ENCODE peak calls at places on chromosome 3, in ten cellular contexts. T, H, K, V, M, B, E, U, F and O are unnamed samples.

GRCh38 chr3:1191061-1191460 is 98.2 kb downstream of the CNTN6 start:
- DNase-seq in U (no peak), T (peak), H (peak), E (no peak), B (no peak), K (no peak), F (no peak), V (no peak), M (no peak), O (no peak)

GRCh38 chr3:60917136-60917535 is 334.1 kb downstream of the FHIT start:
- DNase-seq in T (no peak), V (no peak), K (no peak), B (no peak), M (no peak), U (no peak), H (no peak), E (no peak), F (no peak), O (no peak)

GRCh38 chr3:127673191-127674098 is 693 bp downstream of the ABTB1 start:
- DNase-seq in H (peak), V (peak), K (no peak), F (peak), E (peak), T (peak), U (peak), B (peak), M (peak), O (peak)

GRCh38 chr3:11254876-11255275 is 17.3 kb upstream of the ATG7 start:
- DNase-seq in E (no peak), U (no peak), F (no peak), B (no peak), H (no peak), M (no peak), K (no peak), V (no peak), T (no peak), O (no peak)

GRCh38 chr3:112136959-112137693 is 4.1 kb upstream of the GCSAM start:
- DNase-seq in U (no peak), H (peak), K (no peak), B (no peak), M (no peak), F (peak), V (no peak), T (peak), E (peak), O (no peak)

GRCh38 chr3:50170689-50171088 is 15.6 kb downstream of the SEMA3F start:
- DNase-seq in T (peak), V (no peak), M (no peak), E (no peak), F (no peak), U (no peak), K (no peak), B (no peak), H (peak), O (no peak)

GRCh38 chr3:73805435-73805834 is 180.7 kb upstream of the PDZRN3 start:
- DNase-seq in B (no peak), U (no peak), E (no peak), V (no peak), H (no peak), T (no peak), K (peak), M (no peak), F (no peak), O (no peak)

GRCh38 chr3:185490241-185490640 is 8.6 kb downstream of the TMEM41A start:
- DNase-seq in M (no peak), V (no peak), E (no peak), F (no peak), T (no peak), H (no peak), K (no peak), B (no peak), U (no peak), O (no peak)

GRCh38 chr3:66428733-66429132 is 72.1 kb downstream of the LRIG1 start:
- DNase-seq in E (no peak), T (peak), B (no peak), V (no peak), K (peak), M (no peak), U (no peak), F (peak), H (peak), O (no peak)

GRCh38 chr3:128070898-128071591 is 18.8 kb downstream of the SEC61A1 start:
- DNase-seq in K (no peak), V (no peak), U (no peak), B (no peak), T (no peak), F (no peak), M (no peak), E (no peak), H (no peak), O (no peak)

GRCh38 chr3:69855436-69856162 is 116.3 kb downstream of the MITF start:
- DNase-seq in U (no peak), B (no peak), F (peak), M (no peak), E (no peak), H (peak), T (peak), K (no peak), V (no peak), O (no peak)

GRCh38 chr3:38586546-38587520 is 62.7 kb downstream of the SCN5A start:
- DNase-seq in V (no peak), B (no peak), T (no peak), H (no peak), M (no peak), U (no peak), F (no peak), K (no peak), E (no peak), O (no peak)

GRCh38 chr3:117524890-117525289 is 815.3 kb downstream of the TUSC7 start:
- DNase-seq in M (no peak), T (peak), E (no peak), B (no peak), H (peak), F (no peak), U (no peak), K (no peak), V (no peak), O (no peak)

GRCh38 chr3:57158813-57159678 is 6.1 kb downstream of the IL17RD start:
- DNase-seq in B (no peak), E (no peak), K (no peak), T (no peak), H (peak), M (no peak), V (no peak), F (no peak), U (no peak), O (no peak)

GRCh38 chr3:46670000-46670890 is 23.2 kb downstream of the ALS2CL start:
- DNase-seq in U (no peak), F (no peak), H (no peak), K (no peak), E (no peak), V (peak), B (no peak), M (no peak), T (no peak), O (no peak)

GRCh38 chr3:99498544-99499234 is 139.7 kb upstream of the COL8A1 start:
- DNase-seq in B (no peak), K (no peak), F (no peak), E (no peak), V (no peak), T (peak), M (no peak), H (peak), U (no peak), O (no peak)

GRCh38 chr3:146380052-146380451 is 89.3 kb downstream of the PLSCR2 start:
- DNase-seq in V (no peak), K (no peak), B (no peak), M (no peak), F (no peak), E (no peak), T (no peak), U (no peak), H (no peak), O (no peak)

GRCh38 chr3:194582196-194582905 is 50.9 kb downstream of the TMEM44 start:
- DNase-seq in M (no peak), T (no peak), B (no peak), V (no peak), H (no peak), U (no peak), K (no peak), E (no peak), F (no peak), O (no peak)

GRCh38 chr3:48018841-48019240 is 2.6 kb upstream of the MAP4 start:
- DNase-seq in H (peak), E (no peak), T (peak), U (no peak), K (no peak), M (no peak), F (no peak), V (no peak), B (no peak), O (no peak)

GRCh38 chr3:14300721-14301377 is 101.6 kb upstream of the SLC6A6 start:
- DNase-seq in T (no peak), M (no peak), F (no peak), K (peak), B (no peak), H (no peak), E (no peak), U (no peak), V (no peak), O (no peak)

GRCh38 chr3:23611737-23612295 is 193.9 kb upstream of the UBE2E1 start:
- DNase-seq in E (no peak), M (no peak), T (peak), U (no peak), H (peak), B (no peak), V (no peak), F (peak), K (no peak), O (no peak)

GRCh38 chr3:55662683-55663082 is 175.6 kb upstream of the WNT5A start:
- DNase-seq in T (peak), F (no peak), H (peak), V (no peak), B (no peak), E (no peak), K (no peak), U (no peak), M (no peak), O (no peak)

GRCh38 chr3:155657161-155657560 is 87.7 kb downstream of the PLCH1 start:
- DNase-seq in E (no peak), F (no peak), H (no peak), M (no peak), B (no peak), T (no peak), K (no peak), V (no peak), U (no peak), O (no peak)

GRCh38 chr3:74268753-74269152 is 345.7 kb downstream of the CNTN3 start:
- DNase-seq in V (no peak), F (no peak), T (peak), K (no peak), E (no peak), M (no peak), B (no peak), U (no peak), H (no peak), O (no peak)

GRCh38 chr3:129278439-129278969 is at the start of gene HMCES:
- DNase-seq in M (peak), U (peak), V (peak), T (peak), H (peak), F (peak), E (peak), K (peak), B (peak), O (peak)

GRCh38 chr3:71309342-71309741 is 274.2 kb downstream of the FOXP1 start:
- DNase-seq in E (peak), U (no peak), B (no peak), M (peak), H (no peak), V (no peak), F (no peak), K (no peak), T (no peak), O (no peak)

GRCh38 chr3:144557515-144557914 is 585.9 kb downstream of the DIPK2A start:
- DNase-seq in T (no peak), E (no peak), V (no peak), H (no peak), B (no peak), F (no peak), U (no peak), K (no peak), M (no peak), O (no peak)

GRCh38 chr3:46624976-46625490 is 12.7 kb downstream of the FAM240A start:
- DNase-seq in K (no peak), T (no peak), M (no peak), B (no peak), V (no peak), F (no peak), U (no peak), H (no peak), E (no peak), O (no peak)

GRCh38 chr3:48429416-48430358 is at the start of gene PLXNB1:
- DNase-seq in H (peak), V (peak), E (peak), K (peak), M (peak), U (peak), F (peak), B (peak), T (peak), O (peak)

GRCh38 chr3:15333957-15334263 is 1.5 kb upstream of the SH3BP5 start:
- DNase-seq in B (no peak), F (no peak), H (no peak), U (no peak), K (no peak), M (no peak), T (no peak), V (no peak), E (no peak), O (no peak)

GRCh38 chr3:152362086-152362485 is 93.4 kb downstream of the MBNL1 start:
- DNase-seq in U (no peak), F (no peak), H (no peak), E (no peak), V (no peak), K (no peak), B (no peak), T (no peak), M (no peak), O (no peak)

GRCh38 chr3:72393455-72393854 is 454.8 kb downstream of the SHQ1 start:
- DNase-seq in M (no peak), E (no peak), B (no peak), K (no peak), U (no peak), T (no peak), F (no peak), H (no peak), V (no peak), O (no peak)

GRCh38 chr3:79560698-79561097 is 207.1 kb downstream of the ROBO1 start:
- DNase-seq in F (no peak), B (no peak), V (no peak), K (no peak), T (no peak), H (no peak), U (no peak), M (no peak), E (no peak), O (no peak)

GRCh38 chr3:105957722-105958121 is 88.9 kb upstream of the CBLB start:
- DNase-seq in T (peak), B (no peak), M (no peak), H (peak), F (no peak), K (no peak), V (no peak), U (no peak), E (no peak), O (no peak)

GRCh38 chr3:142866841-142867631 is 21.8 kb downstream of the PCOLCE2 start:
- DNase-seq in T (no peak), E (no peak), H (no peak), M (no peak), U (no peak), B (no peak), F (peak), V (no peak), K (no peak), O (no peak)

GRCh38 chr3:56822501-56822900 is 20.8 kb upstream of the ARHGEF3 start:
- DNase-seq in V (no peak), U (no peak), B (no peak), T (no peak), K (no peak), F (no peak), E (no peak), M (no peak), H (no peak), O (no peak)

GRCh38 chr3:140403559-140403958 is 274.3 kb upstream of the TRIM42 start:
- DNase-seq in K (no peak), E (no peak), H (no peak), U (no peak), M (no peak), B (no peak), T (no peak), F (no peak), V (no peak), O (no peak)